ENCODE peak calls at places on chromosomes 2 and 18, in five cellular contexts. R, N, I, J and X are unnamed samples.

GRCh38 chr2:218166791-218167190 is at the start of gene CXCR1:
- DNase-seq in I (no peak), N (peak), R (no peak), J (no peak), X (no peak)

GRCh38 chr2:238433300-238433915 is 6.7 kb downstream of the ASB1 start:
- DNase-seq in N (no peak), J (no peak), R (no peak), I (no peak), X (no peak)

GRCh38 chr2:160141419-160141818 is 58.7 kb downstream of the ITGB6 start:
- DNase-seq in J (no peak), R (no peak), N (no peak), I (no peak), X (peak)

GRCh38 chr2:190357596-190357995 is 14.2 kb downstream of the INPP1 start:
- DNase-seq in I (no peak), J (no peak), R (peak), N (no peak), X (no peak)

GRCh38 chr18:8730080-8730827 is 24.9 kb downstream of the MTCL1 start:
- DNase-seq in N (no peak), J (no peak), I (peak), R (peak), X (no peak)

GRCh38 chr2:240624011-240624949 is 1.0 kb upstream of the GPR35 start:
- DNase-seq in J (no peak), N (no peak), I (peak), R (no peak), X (no peak)

GRCh38 chr2:11368059-11368572 is 23.7 kb upstream of the ROCK2 start:
- DNase-seq in J (no peak), I (no peak), N (no peak), R (peak), X (no peak)

GRCh38 chr2:38495880-38496279 is 106.8 kb downstream of the HNRNPLL start:
- DNase-seq in R (no peak), I (no peak), N (no peak), J (no peak), X (no peak)

GRCh38 chr2:45494275-45494977 is 116.6 kb downstream of the SRBD1 start:
- DNase-seq in I (no peak), N (peak), R (peak), J (peak), X (peak)

GRCh38 chr2:37896319-37896718 is 28.8 kb upstream of the RMDN2 start:
- DNase-seq in R (no peak), J (peak), N (no peak), I (no peak), X (no peak)

GRCh38 chr2:47046271-47046670 is 108.8 kb downstream of the STPG4 start:
- DNase-seq in J (no peak), I (no peak), R (no peak), N (no peak), X (no peak)

GRCh38 chr18:12574494-12575185 is 83.3 kb downstream of the SPIRE1 start:
- DNase-seq in I (no peak), N (no peak), J (no peak), R (no peak), X (no peak)

GRCh38 chr2:215553946-215554345 is 118.1 kb upstream of the FN1 start:
- DNase-seq in I (no peak), J (peak), R (no peak), N (no peak), X (no peak)

GRCh38 chr2:96798733-96799622 is 17.1 kb upstream of the CNNM3 start:
- DNase-seq in J (no peak), I (no peak), N (no peak), R (no peak), X (no peak)

GRCh38 chr2:228597032-228597431 is 415.5 kb upstream of the SPHKAP start:
- DNase-seq in N (no peak), J (no peak), R (no peak), I (no peak), X (no peak)

GRCh38 chr18:39825485-39825884 is 2129.5 kb upstream of the PIK3C3 start:
- DNase-seq in I (no peak), J (no peak), R (no peak), N (no peak), X (no peak)

GRCh38 chr2:21040468-21041377 is 3.1 kb downstream of the APOB start:
- DNase-seq in R (no peak), I (no peak), J (no peak), N (no peak), X (no peak)

GRCh38 chr2:2636813-2637212 is 305.7 kb upstream of the MYT1L start:
- DNase-seq in I (no peak), J (no peak), R (no peak), N (no peak), X (no peak)

GRCh38 chr2:11771971-11772615 is 25.7 kb downstream of the LPIN1 start:
- DNase-seq in I (no peak), J (no peak), R (no peak), N (no peak), X (no peak)